ENCODE peak calls at places on chromosomes 11 and 22, in seven cellular contexts. Z is tibial nerve, K is lung, L is neural progenitor cell, Q is cardiac muscle cell, G is neural crest cell, N is dorsolateral prefrontal cortex. P is an unnamed sample.

GRCh38 chr22:37088108-37088605 is 21.4 kb downstream of the TMPRSS6 start:
- DNase-seq in Z (no peak), K (no peak), L (no peak), Q (no peak), G (no peak), N (no peak), P (no peak)

GRCh38 chr11:82858556-82859091 is 41.6 kb downstream of the PRCP start:
- DNase-seq in Z (no peak), K (no peak), L (no peak), Q (peak), G (no peak), N (no peak), P (no peak)

GRCh38 chr11:119056397-119056999 is 507 bp downstream of the HYOU1 start:
- DNase-seq in Z (no peak), K (peak), L (peak), Q (peak), G (peak), N (peak), P (no peak)

GRCh38 chr22:36816635-36817428 is at the start of gene PVALB:
- DNase-seq in Z (no peak), K (no peak), L (peak), Q (peak), G (no peak), N (no peak), P (no peak)

GRCh38 chr11:107665016-107665415 is 46.8 kb downstream of the SLN start:
- DNase-seq in Z (no peak), K (no peak), L (no peak), Q (peak), G (no peak), N (no peak), P (no peak)

GRCh38 chr11:68211546-68211945 is 1.6 kb downstream of the KMT5B start:
- DNase-seq in Z (no peak), K (no peak), L (no peak), Q (no peak), G (no peak), N (no peak), P (peak)

GRCh38 chr11:9528573-9529332 is 44.7 kb upstream of the WEE1 start:
- DNase-seq in Z (no peak), K (no peak), L (no peak), Q (no peak), G (no peak), N (no peak), P (no peak)

GRCh38 chr11:120385110-120385509 is 48.9 kb downstream of the ARHGEF12 start:
- DNase-seq in Z (no peak), K (no peak), L (peak), Q (peak), G (no peak), N (no peak), P (no peak)

GRCh38 chr22:46547179-46547882 is 9.9 kb upstream of the CELSR1 start:
- DNase-seq in Z (no peak), K (no peak), L (peak), Q (peak), G (no peak), N (no peak), P (no peak)

GRCh38 chr11:25860677-25861445 is 471.1 kb upstream of the ANO3 start:
- DNase-seq in Z (no peak), K (no peak), L (no peak), Q (peak), G (no peak), N (no peak), P (no peak)

GRCh38 chr11:45323598-45324249 is 37.6 kb upstream of the SYT13 start:
- DNase-seq in Z (no peak), K (peak), L (no peak), Q (no peak), G (no peak), N (no peak), P (peak)

GRCh38 chr11:14969922-14970323 is 2.2 kb downstream of the CALCA start:
- DNase-seq in Z (no peak), K (no peak), L (peak), Q (peak), G (peak), N (no peak), P (no peak)

GRCh38 chr11:7300281-7300680 is 48.6 kb downstream of the SYT9 start:
- DNase-seq in Z (no peak), K (no peak), L (no peak), Q (no peak), G (no peak), N (no peak), P (no peak)

GRCh38 chr11:133865466-133865865 is 20.2 kb upstream of the SPATA19 start:
- DNase-seq in Z (no peak), K (no peak), L (no peak), Q (no peak), G (no peak), N (no peak), P (no peak)

GRCh38 chr22:46114518-46115387 is 35.6 kb upstream of the PPARA start:
- DNase-seq in Z (no peak), K (no peak), L (no peak), Q (no peak), G (no peak), N (no peak), P (no peak)

GRCh38 chr22:49037701-49038245 is 789.9 kb downstream of the BRD1 start:
- DNase-seq in Z (no peak), K (no peak), L (no peak), Q (no peak), G (no peak), N (no peak), P (no peak)

GRCh38 chr11:127275771-127276170 is 275.2 kb upstream of the KIRREL3 start:
- DNase-seq in Z (no peak), K (no peak), L (no peak), Q (no peak), G (no peak), N (no peak), P (no peak)

GRCh38 chr22:41062146-41062545 is 30.2 kb upstream of the EP300 start:
- DNase-seq in Z (no peak), K (no peak), L (no peak), Q (no peak), G (no peak), N (no peak), P (no peak)

GRCh38 chr11:43802509-43802908 is 78.1 kb upstream of the ALKBH3 start:
- DNase-seq in Z (no peak), K (no peak), L (no peak), Q (peak), G (no peak), N (no peak), P (no peak)

GRCh38 chr11:40292636-40293585 is 1166.5 kb downstream of the LRRC4C start:
- DNase-seq in Z (no peak), K (no peak), L (peak), Q (peak), G (peak), N (no peak), P (no peak)

GRCh38 chr11:70572974-70573260 is 174.6 kb downstream of the CTTN start:
- DNase-seq in Z (no peak), K (no peak), L (no peak), Q (no peak), G (no peak), N (no peak), P (no peak)

GRCh38 chr11:107430525-107430924 is 27.1 kb downstream of the CWF19L2 start:
- DNase-seq in Z (no peak), K (no peak), L (no peak), Q (no peak), G (no peak), N (no peak), P (no peak)

GRCh38 chr22:19959587-19960490 is 18.2 kb upstream of the TXNRD2 start:
- DNase-seq in Z (no peak), K (no peak), L (no peak), Q (no peak), G (no peak), N (no peak), P (no peak)

GRCh38 chr22:19591568-19591967 is 67.4 kb upstream of the CLDN5 start:
- DNase-seq in Z (no peak), K (no peak), L (no peak), Q (no peak), G (no peak), N (no peak), P (no peak)

GRCh38 chr11:45847908-45848316 is 637 bp downstream of the CRY2 start:
- DNase-seq in Z (no peak), K (peak), L (peak), Q (peak), G (peak), N (no peak), P (peak)

GRCh38 chr22:22893077-22893805 is 5.6 kb downstream of the IGLL5 start:
- DNase-seq in Z (no peak), K (no peak), L (no peak), Q (no peak), G (no peak), N (no peak), P (peak)

GRCh38 chr11:76620471-76620870 is 50.1 kb downstream of the LRRC32 start:
- DNase-seq in Z (no peak), K (no peak), L (no peak), Q (peak), G (no peak), N (no peak), P (peak)

GRCh38 chr22:40525250-40525884 is 111.2 kb downstream of the MRTFA start:
- DNase-seq in Z (no peak), K (peak), L (peak), Q (peak), G (peak), N (peak), P (no peak)

DNA sequence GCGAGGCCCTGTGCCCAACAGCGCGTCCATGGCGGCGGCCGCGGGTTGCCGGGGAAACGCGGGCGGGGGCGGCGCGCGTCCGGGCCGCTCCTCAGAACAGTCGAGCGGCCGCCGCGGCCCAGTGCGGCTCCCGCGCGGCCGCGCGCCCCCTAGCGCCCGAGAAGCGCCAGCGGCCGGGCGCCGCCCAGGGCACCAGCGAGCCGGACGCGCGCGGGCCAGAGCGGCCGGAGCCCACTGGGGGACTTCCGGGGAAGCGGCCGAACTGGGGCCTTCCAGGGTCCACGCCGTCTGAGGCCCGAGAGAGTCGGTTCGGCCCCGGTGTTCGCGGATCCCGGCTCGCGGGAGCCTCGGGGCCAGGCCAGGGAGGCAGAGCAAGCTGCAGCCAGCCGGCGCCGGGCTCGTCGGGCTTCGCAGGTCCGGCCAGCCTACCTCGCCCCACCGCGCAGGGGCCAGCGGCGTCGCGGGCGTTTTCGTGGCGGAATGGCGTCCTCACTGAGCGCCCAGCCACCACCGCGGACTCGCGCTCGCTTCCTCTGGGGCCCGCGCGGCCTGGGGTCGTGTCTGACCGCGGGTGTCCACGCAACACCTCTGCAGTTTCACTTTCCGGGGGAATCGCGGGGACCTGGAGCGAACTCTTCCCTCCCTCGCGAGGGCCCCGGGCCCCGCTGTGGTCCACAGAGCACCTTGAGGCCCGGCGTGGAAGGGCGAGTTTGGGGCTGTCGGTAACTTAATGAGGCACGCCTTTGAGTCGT is at the start of gene DENND6B:
- DNase-seq in Z (peak), K (peak), L (peak), Q (peak), G (peak), N (peak), P (no peak)
- TF ChIP-seq CTCF in Z (peak), K (peak), L (peak), Q (no peak), G (peak), N (peak), P (peak)

GRCh38 chr11:116607027-116607426 is 165.8 kb downstream of the BUD13 start:
- DNase-seq in Z (no peak), K (no peak), L (no peak), Q (no peak), G (no peak), N (no peak), P (no peak)

GRCh38 chr11:116602637-116602942 is 170.2 kb downstream of the BUD13 start:
- DNase-seq in Z (no peak), K (no peak), L (no peak), Q (peak), G (no peak), N (no peak), P (no peak)

GRCh38 chr11:116603783-116604323 is 168.9 kb downstream of the BUD13 start:
- DNase-seq in Z (no peak), K (no peak), L (no peak), Q (no peak), G (no peak), N (no peak), P (peak)

GRCh38 chr11:116606060-116606459 is 166.7 kb downstream of the BUD13 start:
- DNase-seq in Z (no peak), K (no peak), L (no peak), Q (no peak), G (no peak), N (no peak), P (no peak)

GRCh38 chr11:116605543-116605942 is 167.2 kb downstream of the BUD13 start:
- DNase-seq in Z (no peak), K (no peak), L (peak), Q (peak), G (peak), N (no peak), P (no peak)
- TF ChIP-seq CTCF in Z (no peak), K (no peak), L (peak), Q (peak), G (peak), N (no peak), P (no peak)

GRCh38 chr11:58958500-58958899 is 19.2 kb downstream of the GLYATL1 start:
- DNase-seq in Z (no peak), K (no peak), L (peak), Q (peak), G (no peak), N (peak), P (no peak)
- TF ChIP-seq CTCF in Z (peak), K (peak), L (peak), Q (peak), G (peak), N (peak), P (no peak)

GRCh38 chr11:64341851-64342791 is 2.1 kb downstream of the CCDC88B start:
- DNase-seq in Z (peak), K (peak), L (peak), Q (peak), G (peak), N (peak), P (peak)

GRCh38 chr11:64342869-64343739 is 3.1 kb downstream of the CCDC88B start:
- DNase-seq in Z (no peak), K (no peak), L (no peak), Q (no peak), G (no peak), N (no peak), P (no peak)

GRCh38 chr11:64344721-64345120 is 4.7 kb downstream of the CCDC88B start:
- DNase-seq in Z (no peak), K (no peak), L (no peak), Q (no peak), G (no peak), N (no peak), P (no peak)

GRCh38 chr11:64344160-64344559 is 4.2 kb downstream of the CCDC88B start:
- DNase-seq in Z (no peak), K (no peak), L (no peak), Q (no peak), G (no peak), N (no peak), P (no peak)

GRCh38 chr11:64343740-64344133 is 3.7 kb downstream of the CCDC88B start:
- DNase-seq in Z (no peak), K (no peak), L (peak), Q (no peak), G (no peak), N (no peak), P (no peak)
- TF ChIP-seq CTCF in Z (no peak), K (no peak), L (peak), Q (peak), G (peak), N (peak), P (no peak)

GRCh38 chr22:43955040-43955882 is at the start of gene SAMM50:
- DNase-seq in Z (peak), K (peak), L (peak), Q (peak), G (peak), N (peak), P (peak)
- TF ChIP-seq CTCF in Z (no peak), K (no peak), L (no peak), Q (no peak), G (no peak), N (peak), P (no peak)

GRCh38 chr11:85182437-85183109 is 444.6 kb downstream of the DLG2 start:
- DNase-seq in Z (no peak), K (no peak), L (peak), Q (no peak), G (peak), N (no peak), P (no peak)

GRCh38 chr11:85180528-85180927 is 446.6 kb downstream of the DLG2 start:
- DNase-seq in Z (no peak), K (no peak), L (no peak), Q (no peak), G (no peak), N (no peak), P (no peak)
- TF ChIP-seq CTCF in Z (no peak), K (no peak), L (no peak), Q (no peak), G (no peak), N (peak), P (no peak)

GRCh38 chr22:26169312-26170111 is at the start of gene SEZ6L:
- DNase-seq in Z (no peak), K (no peak), L (peak), Q (no peak), G (peak), N (no peak), P (peak)

GRCh38 chr22:26172389-26172990 is 3.2 kb downstream of the SEZ6L start:
- DNase-seq in Z (no peak), K (no peak), L (peak), Q (peak), G (peak), N (peak), P (peak)

GRCh38 chr22:26170795-26171194 is 1.5 kb downstream of the SEZ6L start:
- DNase-seq in Z (no peak), K (no peak), L (peak), Q (no peak), G (peak), N (no peak), P (no peak)

GRCh38 chr22:26170112-26170492 is 840 bp downstream of the SEZ6L start:
- DNase-seq in Z (no peak), K (no peak), L (peak), Q (no peak), G (no peak), N (no peak), P (peak)

DNA sequence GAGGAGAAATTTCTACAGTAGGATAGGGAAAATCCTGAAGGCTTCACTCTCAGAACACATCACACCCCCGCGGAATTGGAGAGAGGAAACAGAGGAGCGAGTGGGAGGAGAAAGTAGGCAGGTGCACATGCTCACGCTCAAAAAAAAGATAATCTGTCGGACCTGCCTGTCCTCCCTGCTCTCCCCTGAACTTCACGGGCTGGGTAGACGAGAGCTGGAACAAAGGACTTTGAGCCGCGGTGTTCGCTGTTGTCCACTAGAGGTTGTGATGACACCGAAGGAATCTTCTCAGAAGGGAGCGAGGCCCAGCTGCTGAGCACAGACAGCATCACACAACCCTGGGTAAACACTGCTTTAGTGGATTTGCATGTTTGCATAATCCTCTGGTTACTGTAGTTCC is 5.0 kb downstream of the SEZ6L start:
- DNase-seq in Z (no peak), K (no peak), L (peak), Q (no peak), G (no peak), N (peak), P (no peak)
- TF ChIP-seq CTCF in Z (no peak), K (no peak), L (peak), Q (no peak), G (peak), N (peak), P (no peak)

GRCh38 chr22:32476804-32477203 is 2.2 kb downstream of the FBXO7 start:
- DNase-seq in Z (no peak), K (no peak), L (no peak), Q (no peak), G (no peak), N (no peak), P (no peak)

GRCh38 chr22:32476286-32476685 is 1.7 kb downstream of the FBXO7 start:
- DNase-seq in Z (no peak), K (no peak), L (no peak), Q (no peak), G (no peak), N (no peak), P (no peak)

GRCh38 chr22:32475428-32476010 is 908 bp downstream of the FBXO7 start:
- DNase-seq in Z (no peak), K (peak), L (peak), Q (peak), G (peak), N (peak), P (no peak)

GRCh38 chr22:32478994-32479393 is 4.4 kb downstream of the FBXO7 start:
- DNase-seq in Z (no peak), K (no peak), L (no peak), Q (no peak), G (no peak), N (no peak), P (no peak)

DNA sequence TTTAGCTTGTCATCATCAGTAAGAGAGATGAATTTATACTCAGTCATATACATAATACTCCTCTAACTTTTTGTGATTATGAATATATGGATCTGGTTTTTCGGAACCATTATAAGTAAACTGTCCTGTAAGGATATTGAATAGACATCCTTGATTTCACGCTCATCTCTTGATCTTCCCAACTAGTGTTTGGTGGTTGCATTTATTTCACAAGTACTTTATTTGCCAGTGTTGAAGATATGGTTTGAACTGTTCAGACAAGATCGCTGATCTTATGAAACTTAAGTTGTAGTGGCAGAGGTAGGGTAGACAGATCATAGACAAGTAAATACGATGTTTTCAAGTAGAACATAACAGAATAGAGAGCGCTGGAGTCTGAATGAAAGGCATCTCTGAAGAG is 3.0 kb downstream of the FBXO7 start:
- DNase-seq in Z (no peak), K (no peak), L (no peak), Q (no peak), G (no peak), N (no peak), P (no peak)
- TF ChIP-seq CTCF in Z (no peak), K (no peak), L (no peak), Q (no peak), G (no peak), N (no peak), P (no peak)

P was measured in suprapubic skin.